ENCODE peak calls at places on chromosomes 11 and 22, in five cellular contexts. J is brain microvascular endothelial cell; A is lower lobe of right lung; O is CD8-positive, alpha-beta memory T cell; V is right cardiac atrium. P is an unnamed sample.

GRCh38 chr11:32312206-32312817 is 123.0 kb downstream of the WT1 start:
- DNase-seq in J (peak; percentile 6), A (no peak), O (no peak), V (no peak), P (no peak)

GRCh38 chr11:67316882-67317364 is 13.6 kb downstream of the SSH3 start:
- DNase-seq in J (peak; percentile 31), A (no peak), O (no peak), V (no peak), P (no peak)

GRCh38 chr11:128415539-128415938 is 171.8 kb downstream of the ETS1 start:
- DNase-seq in J (peak; percentile 60), A (no peak), O (no peak), V (no peak), P (no peak)

GRCh38 chr11:75276696-75277095 is 36.1 kb downstream of the TPBGL start:
- DNase-seq in J (no peak), A (no peak), O (no peak), V (no peak), P (peak; percentile 17)

GRCh38 chr22:17303840-17304779 is 65.2 kb upstream of the CECR2 start:
- DNase-seq in J (no peak), A (no peak), O (peak; percentile 62), V (no peak), P (no peak)

GRCh38 chr11:95152878-95153856 is 63.5 kb downstream of the ENDOD1 start:
- DNase-seq in J (no peak), A (no peak), O (peak; percentile 26), V (no peak), P (no peak)

GRCh38 chr11:57358991-57359390 is 20.8 kb downstream of the P2RX3 start:
- DNase-seq in J (no peak), A (no peak), O (no peak), V (no peak), P (no peak)

GRCh38 chr11:2776351-2777061 is 76.7 kb upstream of the KCNQ1OT1 start:
- DNase-seq in J (no peak), A (peak; percentile 43), O (no peak), V (no peak), P (peak; percentile 43)

GRCh38 chr11:95262994-95263764 is 32.2 kb upstream of the SESN3 start:
- DNase-seq in J (no peak), A (no peak), O (no peak), V (no peak), P (no peak)

GRCh38 chr22:29266564-29267461 is 968 bp downstream of the RHBDD3 start:
- DNase-seq in J (no peak), A (no peak), O (no peak), V (no peak), P (no peak)

GRCh38 chr11:36300651-36301050 is 4.6 kb downstream of the PRR5L start:
- DNase-seq in J (no peak), A (peak; percentile 60), O (no peak), V (peak; percentile 56), P (no peak)

GRCh38 chr11:35305670-35306382 is 113.5 kb downstream of the SLC1A2 start:
- DNase-seq in J (peak; percentile 38), A (no peak), O (peak; percentile 37), V (no peak), P (no peak)

GRCh38 chr11:76962583-76963416 is 71.4 kb upstream of the B3GNT6 start:
- DNase-seq in J (no peak), A (no peak), O (no peak), V (no peak), P (no peak)

GRCh38 chr11:2194877-2195755 is 23.5 kb upstream of the TH start:
- DNase-seq in J (peak; percentile 9), A (peak; percentile 63), O (peak; percentile 27), V (no peak), P (no peak)

GRCh38 chr11:15216678-15217077 is 102.0 kb downstream of the INSC start:
- DNase-seq in J (no peak), A (no peak), O (no peak), V (no peak), P (no peak)

GRCh38 chr11:59173964-59174663 is 2.2 kb downstream of the DTX4 start:
- DNase-seq in J (no peak), A (peak; percentile 80), O (no peak), V (no peak), P (no peak)

GRCh38 chr11:87659807-87660206 is 515.4 kb downstream of the RAB38 start:
- DNase-seq in J (no peak), A (no peak), O (no peak), V (no peak), P (no peak)

GRCh38 chr22:27101288-27101687 is 443.9 kb downstream of the MIAT start:
- DNase-seq in J (no peak), A (no peak), O (no peak), V (no peak), P (no peak)

GRCh38 chr11:68312117-68312779 is at the start of gene LRP5:
- DNase-seq in J (no peak), A (no peak), O (no peak), V (no peak), P (no peak)

GRCh38 chr11:12251651-12252560 is 125.5 kb upstream of the PARVA start:
- DNase-seq in J (no peak), A (no peak), O (no peak), V (no peak), P (no peak)

GRCh38 chr11:3888210-3888609 is 32.7 kb downstream of the STIM1 start:
- DNase-seq in J (no peak), A (no peak), O (no peak), V (no peak), P (no peak)

GRCh38 chr11:119615003-119615878 is 113.8 kb downstream of the NECTIN1 start:
- DNase-seq in J (peak; percentile 61), A (no peak), O (no peak), V (no peak), P (no peak)

GRCh38 chr11:115678942-115679341 is 174.7 kb upstream of the CADM1 start:
- DNase-seq in J (no peak), A (no peak), O (no peak), V (no peak), P (no peak)

GRCh38 chr22:46250783-46251125 is 661 bp upstream of the CDPF1 start:
- DNase-seq in J (no peak), A (no peak), O (no peak), V (peak; percentile 23), P (peak; percentile 48)

GRCh38 chr11:91804057-91804456 is 420.6 kb upstream of the FAT3 start:
- DNase-seq in J (peak; percentile 27), A (no peak), O (no peak), V (no peak), P (no peak)

GRCh38 chr11:1691027-1691877 is 5.7 kb upstream of the KRTAP5-6 start:
- DNase-seq in J (no peak), A (peak; percentile 41), O (no peak), V (no peak), P (no peak)

DNA sequence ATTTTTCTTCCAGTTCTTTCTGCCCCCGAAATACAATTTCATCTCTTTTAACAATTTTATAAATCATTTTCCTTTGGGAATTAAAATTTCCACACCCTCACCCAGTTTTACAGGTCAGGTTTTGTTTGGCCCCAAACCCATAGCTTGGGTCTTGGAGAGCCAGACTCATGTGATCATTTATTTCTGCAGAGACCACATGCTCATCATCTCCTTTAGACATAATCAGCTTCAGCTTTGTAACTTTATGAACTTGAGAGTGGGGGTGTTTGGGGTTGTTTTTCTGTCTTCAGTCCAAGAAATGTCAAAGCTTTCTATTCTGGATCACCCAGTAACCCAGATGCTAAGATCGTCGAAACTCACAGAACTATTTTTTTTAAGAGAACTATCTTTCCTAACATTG is 70.9 kb downstream of the DBX1 start:
- DNase-seq in J (no peak), A (no peak), O (no peak), V (no peak), P (no peak)
- H3K27ac ChIP-seq in J (no peak overlapping the region), A (no peak overlapping the region), O (peak overlapping the region; percentile 48), V (no peak overlapping the region), P (no peak overlapping the region)

DNA sequence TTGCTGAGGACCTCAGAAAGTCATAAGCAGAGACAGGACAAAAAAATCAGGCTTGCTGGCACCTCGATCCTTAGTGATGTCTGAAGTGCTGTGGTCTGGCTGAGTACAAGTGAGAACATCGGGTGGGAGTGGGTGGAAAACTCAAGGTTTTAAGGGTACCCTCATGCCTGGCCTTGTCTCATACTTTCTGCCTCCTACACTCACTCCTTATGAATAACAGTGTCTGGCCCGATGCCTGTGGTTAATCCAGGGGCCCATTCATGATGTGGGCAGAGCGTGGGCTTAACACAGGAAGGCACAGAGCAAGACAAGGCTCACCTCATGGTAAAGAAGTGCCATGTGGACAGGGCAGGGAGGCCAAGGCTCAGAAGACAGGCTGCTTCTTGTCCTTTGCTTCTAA is 11.0 kb upstream of the UCP3 start:
- DNase-seq in J (no peak), A (no peak), O (no peak), V (no peak), P (no peak)
- H3K27ac ChIP-seq in J (no peak overlapping the region), A (peak overlapping the region; percentile 87), O (no peak overlapping the region), V (peak overlapping the region; percentile 67), P (no peak overlapping the region)

GRCh38 chr11:118223992-118224391 is 819 bp downstream of the JAML start:
- DNase-seq in J (no peak), A (no peak), O (peak; percentile 33), V (no peak), P (no peak)

GRCh38 chr11:118226781-118227180 is 2.0 kb upstream of the JAML start:
- DNase-seq in J (no peak), A (no peak), O (no peak), V (no peak), P (no peak)

GRCh38 chr11:118227865-118228785 is 3.3 kb upstream of the JAML start:
- DNase-seq in J (no peak), A (no peak), O (peak; percentile 67), V (no peak), P (no peak)

GRCh38 chr11:118224512-118225180 is at the start of gene JAML:
- DNase-seq in J (no peak), A (no peak), O (peak; percentile 75), V (no peak), P (no peak)

GRCh38 chr11:118226294-118226693 is 1.5 kb upstream of the JAML start:
- DNase-seq in J (no peak), A (peak; percentile 54), O (no peak), V (no peak), P (peak; percentile 68)
- H3K27ac ChIP-seq in J (no peak overlapping the region), A (peak overlapping the region; percentile 63), O (no peak overlapping the region), V (no peak overlapping the region), P (no peak overlapping the region)

GRCh38 chr22:41540006-41540315 is 4.3 kb downstream of the POLR3H start:
- DNase-seq in J (no peak), A (no peak), O (no peak), V (no peak), P (no peak)

GRCh38 chr22:41541484-41541883 is 2.8 kb downstream of the POLR3H start:
- DNase-seq in J (no peak), A (no peak), O (no peak), V (no peak), P (no peak)

GRCh38 chr22:41539146-41540005 is 4.9 kb downstream of the POLR3H start:
- DNase-seq in J (no peak), A (no peak), O (no peak), V (no peak), P (no peak)

GRCh38 chr22:41538583-41538982 is 5.7 kb downstream of the POLR3H start:
- DNase-seq in J (no peak), A (no peak), O (no peak), V (no peak), P (no peak)

DNA sequence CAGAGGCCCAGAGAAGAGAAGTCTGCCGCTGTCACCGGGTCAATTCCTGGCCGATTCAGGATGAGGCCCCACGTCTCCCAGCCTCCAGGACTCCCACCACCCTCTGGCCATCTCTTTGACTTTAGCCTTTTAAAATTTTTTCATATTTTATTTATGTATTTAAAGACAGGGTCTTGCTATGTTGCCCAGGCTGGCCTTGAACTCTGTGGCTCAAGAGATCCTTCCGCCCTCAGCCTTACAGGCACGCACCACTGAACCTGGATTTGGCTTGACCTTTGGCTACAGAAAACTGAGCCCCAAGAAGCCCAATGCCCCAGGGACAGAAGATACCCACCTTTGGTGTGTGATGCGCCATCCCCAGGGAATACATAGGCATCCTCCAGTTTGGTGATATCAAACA is 3.9 kb downstream of the POLR3H start:
- DNase-seq in J (no peak), A (no peak), O (no peak), V (no peak), P (no peak)
- H3K27ac ChIP-seq in J (no peak overlapping the region), A (no peak overlapping the region), O (no peak overlapping the region), V (no peak overlapping the region), P (no peak overlapping the region)

P was measured in aorta.